ENCODE peak calls at places on chromosomes 13 and 19, in seven cellular contexts. N is HCT116, I is stomach, D is spleen, E is sigmoid colon, V is vagina, M is suprapubic skin. G is an unnamed sample.

GRCh38 chr19:18675779-18676178 is 7.7 kb upstream of the CRTC1 start:
- DNase-seq in E (no peak), N (peak), D (no peak), V (no peak), I (no peak), M (no peak), G (no peak)

GRCh38 chr13:19860884-19861655 is 2.4 kb downstream of the ZMYM5 start:
- DNase-seq in V (no peak), I (no peak), M (no peak), N (peak), D (peak), E (no peak), G (no peak)

GRCh38 chr13:23578411-23579071 is 8.3 kb downstream of the TNFRSF19 start:
- DNase-seq in D (peak), N (no peak), E (peak), I (peak), M (peak), V (no peak), G (peak)

GRCh38 chr13:91172160-91172559 is 175.3 kb upstream of the MIR17HG start:
- DNase-seq in M (no peak), I (no peak), E (no peak), D (no peak), N (no peak), V (no peak), G (no peak)

GRCh38 chr19:28213476-28214082 is 999.4 kb downstream of the UQCRFS1 start:
- DNase-seq in V (no peak), I (no peak), E (no peak), M (no peak), N (no peak), D (no peak), G (no peak)

GRCh38 chr13:25847145-25847544 is 204.7 kb downstream of the SHISA2 start:
- DNase-seq in I (no peak), N (no peak), D (no peak), V (no peak), M (no peak), E (no peak), G (no peak)

GRCh38 chr13:112733112-112733511 is 43.3 kb downstream of the ATP11A start:
- DNase-seq in E (no peak), N (no peak), V (no peak), D (peak), M (no peak), I (no peak), G (no peak)

GRCh38 chr13:95553271-95553588 is 710 bp downstream of the CLDN10 start:
- DNase-seq in I (no peak), D (no peak), V (no peak), E (no peak), M (no peak), N (no peak), G (no peak)

GRCh38 chr19:39497850-39498261 is 891 bp upstream of the DLL3 start:
- DNase-seq in M (no peak), V (no peak), D (no peak), E (no peak), N (no peak), I (no peak), G (no peak)

GRCh38 chr19:19259741-19260140 is 13.4 kb downstream of the TM6SF2 start:
- DNase-seq in N (peak), M (no peak), V (no peak), I (no peak), E (no peak), D (no peak), G (no peak)

GRCh38 chr19:17073869-17074627 is 1.2 kb downstream of the HAUS8 start:
- DNase-seq in D (peak), V (no peak), I (no peak), N (no peak), M (no peak), E (no peak), G (no peak)

GRCh38 chr13:75788494-75788991 is 152.4 kb downstream of the LMO7 start:
- DNase-seq in V (no peak), M (no peak), I (peak), N (no peak), D (no peak), E (no peak), G (no peak)

GRCh38 chr19:36030264-36031148 is 2.2 kb downstream of the CLIP3 start:
- DNase-seq in M (no peak), V (no peak), N (no peak), E (no peak), I (no peak), D (no peak), G (no peak)

GRCh38 chr13:50493683-50494082 is 349.8 kb downstream of the DLEU7 start:
- DNase-seq in D (no peak), E (no peak), V (no peak), N (no peak), M (no peak), I (no peak), G (no peak)

GRCh38 chr19:5115351-5115750 is 146.4 kb downstream of the KDM4B start:
- DNase-seq in N (no peak), E (no peak), V (no peak), D (no peak), M (no peak), I (no peak), G (no peak)

GRCh38 chr13:48096670-48097069 is 1.8 kb upstream of the MED4 start:
- DNase-seq in D (no peak), N (no peak), I (no peak), M (no peak), V (no peak), E (no peak), G (no peak)

GRCh38 chr13:65882810-65883209 is 1347.3 kb downstream of the PCDH9 start:
- DNase-seq in I (no peak), E (no peak), M (no peak), N (no peak), V (no peak), D (no peak), G (no peak)

GRCh38 chr13:28442872-28443271 is 52.1 kb downstream of the FLT1 start:
- DNase-seq in M (no peak), E (no peak), D (no peak), I (no peak), N (no peak), V (no peak), G (no peak)

GRCh38 chr13:90414691-90415596 is 932.5 kb upstream of the MIR17HG start:
- DNase-seq in N (peak), V (no peak), I (no peak), M (no peak), E (no peak), D (no peak), G (no peak)

GRCh38 chr13:36736119-36736726 is 62.4 kb downstream of the SERTM1 start:
- DNase-seq in M (no peak), E (peak), N (peak), I (peak), D (no peak), V (no peak), G (peak)

GRCh38 chr19:4556574-4557185 is 2.8 kb downstream of the SEMA6B start:
- DNase-seq in N (peak), D (no peak), V (no peak), M (no peak), I (no peak), E (no peak), G (no peak)

GRCh38 chr19:29001006-29001921 is 211.7 kb downstream of the UQCRFS1 start:
- DNase-seq in N (no peak), M (no peak), V (no peak), D (no peak), I (no peak), E (peak), G (no peak)

GRCh38 chr19:4523306-4524110 is 5.2 kb upstream of the PLIN4 start:
- DNase-seq in E (no peak), V (no peak), M (peak), I (peak), N (peak), D (peak), G (peak)

GRCh38 chr19:19595171-19595701 is 23.3 kb downstream of the PBX4 start:
- DNase-seq in V (no peak), I (peak), N (no peak), M (no peak), E (no peak), D (no peak), G (no peak)

GRCh38 chr13:23399254-23399796 is 34.2 kb downstream of the SACS start:
- DNase-seq in V (no peak), N (no peak), D (no peak), E (no peak), M (no peak), I (no peak), G (no peak)

GRCh38 chr13:41962994-41963393 is 2.1 kb upstream of the VWA8 start:
- DNase-seq in D (no peak), N (no peak), E (no peak), I (no peak), M (no peak), V (no peak), G (no peak)

GRCh38 chr13:52411629-52412028 is 5.7 kb upstream of the THSD1 start:
- DNase-seq in N (no peak), I (no peak), E (no peak), D (no peak), V (no peak), M (no peak), G (no peak)

GRCh38 chr19:51321799-51322198 is 10.4 kb downstream of the IGLON5 start:
- DNase-seq in D (peak), M (no peak), N (no peak), E (no peak), I (no peak), V (no peak), G (no peak)

GRCh38 chr19:45419396-45419795 is 4.3 kb downstream of the ERCC1 start:
- DNase-seq in I (no peak), E (no peak), M (no peak), D (peak), V (no peak), N (no peak), G (peak)

DNA sequence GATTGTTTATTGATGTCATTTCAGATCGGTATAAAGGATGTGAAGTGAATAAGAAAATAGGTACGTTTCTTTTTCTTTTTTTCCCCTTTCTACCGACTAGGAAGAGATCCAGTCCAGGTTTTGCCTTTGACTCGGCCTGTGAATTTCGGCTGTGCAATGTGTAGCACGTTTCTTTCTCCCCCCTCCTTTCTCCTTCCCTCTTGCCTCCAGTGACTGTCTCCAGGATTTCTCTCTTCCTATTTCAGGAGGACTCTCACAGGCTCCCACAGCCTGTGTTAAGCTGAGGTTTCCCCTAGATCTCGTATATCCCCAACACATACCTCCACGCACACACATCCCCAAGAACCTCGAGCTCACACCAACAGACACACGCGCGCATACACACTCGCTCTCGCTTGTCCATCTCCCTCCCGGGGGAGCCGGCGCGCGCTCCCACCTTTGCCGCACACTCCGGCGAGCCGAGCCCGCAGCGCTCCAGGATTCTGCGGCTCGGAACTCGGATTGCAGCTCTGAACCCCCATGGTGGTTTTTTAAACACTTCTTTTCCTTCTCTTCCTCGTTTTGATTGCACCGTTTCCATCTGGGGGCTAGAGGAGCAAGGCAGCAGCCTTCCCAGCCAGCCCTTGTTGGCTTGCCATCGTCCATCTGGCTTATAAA is at the start of gene GPC6:
- DNase-seq in N (no peak), M (no peak), V (no peak), E (peak), I (no peak), D (no peak), G (no peak)
- TF ChIP-seq POLR2AphosphoS5 in N (no peak), M (no peak), V (peak), E (no peak), I (no peak), D (no peak), G (no peak)

DNA sequence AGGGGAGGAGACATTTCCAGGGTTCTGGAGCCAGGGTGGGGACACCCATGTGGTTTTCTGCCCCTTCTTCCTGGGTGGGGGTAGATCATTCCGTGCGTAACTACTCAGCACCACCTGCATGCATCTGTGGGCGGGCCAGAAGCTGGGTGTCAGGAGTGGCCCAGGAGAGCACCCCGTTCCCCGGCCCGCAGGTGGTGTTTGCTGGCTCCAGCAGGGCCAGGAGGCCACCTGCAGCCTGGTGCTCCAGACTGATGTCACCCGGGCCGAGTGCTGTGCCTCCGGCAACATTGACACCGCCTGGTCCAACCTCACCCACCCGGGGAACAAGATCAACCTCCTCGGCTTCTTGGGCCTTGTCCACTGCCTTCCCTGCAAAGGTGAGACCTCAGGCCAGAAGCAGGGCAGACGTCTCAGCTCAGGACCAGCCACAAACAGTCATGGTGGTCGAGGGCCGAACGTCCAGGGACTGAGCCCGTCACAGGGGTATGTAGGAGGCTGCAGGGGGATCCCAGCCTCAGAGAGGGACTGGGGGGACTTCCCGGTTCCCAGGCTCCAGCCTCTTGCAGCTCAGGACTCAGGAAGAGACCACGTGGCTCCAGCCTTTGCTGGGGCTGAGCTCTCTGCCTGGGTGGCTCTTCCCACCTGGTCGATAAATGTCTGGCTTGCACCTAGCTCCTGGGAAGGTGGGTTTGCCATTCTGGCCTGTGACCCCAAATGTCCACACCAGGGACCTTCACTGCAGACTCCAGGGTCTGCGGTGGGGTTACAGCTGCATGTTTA is 1.6 kb downstream of the FSTL3 start:
- DNase-seq in M (no peak), D (no peak), V (no peak), N (no peak), I (no peak), E (no peak), G (no peak)
- TF ChIP-seq POLR2AphosphoS5 in M (no peak), D (no peak), V (no peak), N (peak), I (no peak), E (no peak), G (no peak)

GRCh38 chr19:7535993-7536685 is 622 bp downstream of the PNPLA6 start:
- DNase-seq in N (no peak), V (no peak), D (no peak), I (no peak), M (no peak), E (no peak), G (no peak)

GRCh38 chr19:7534531-7534980 is 961 bp upstream of the PNPLA6 start:
- DNase-seq in M (no peak), D (no peak), V (no peak), N (no peak), I (peak), E (peak), G (no peak)

GRCh38 chr19:7533281-7533819 is 2.2 kb upstream of the PNPLA6 start:
- DNase-seq in I (peak), D (peak), E (peak), N (no peak), V (no peak), M (no peak), G (no peak)

GRCh38 chr19:7533925-7534480 is 1.5 kb upstream of the PNPLA6 start:
- DNase-seq in M (peak), I (peak), N (peak), D (peak), E (peak), V (no peak), G (peak)

DNA sequence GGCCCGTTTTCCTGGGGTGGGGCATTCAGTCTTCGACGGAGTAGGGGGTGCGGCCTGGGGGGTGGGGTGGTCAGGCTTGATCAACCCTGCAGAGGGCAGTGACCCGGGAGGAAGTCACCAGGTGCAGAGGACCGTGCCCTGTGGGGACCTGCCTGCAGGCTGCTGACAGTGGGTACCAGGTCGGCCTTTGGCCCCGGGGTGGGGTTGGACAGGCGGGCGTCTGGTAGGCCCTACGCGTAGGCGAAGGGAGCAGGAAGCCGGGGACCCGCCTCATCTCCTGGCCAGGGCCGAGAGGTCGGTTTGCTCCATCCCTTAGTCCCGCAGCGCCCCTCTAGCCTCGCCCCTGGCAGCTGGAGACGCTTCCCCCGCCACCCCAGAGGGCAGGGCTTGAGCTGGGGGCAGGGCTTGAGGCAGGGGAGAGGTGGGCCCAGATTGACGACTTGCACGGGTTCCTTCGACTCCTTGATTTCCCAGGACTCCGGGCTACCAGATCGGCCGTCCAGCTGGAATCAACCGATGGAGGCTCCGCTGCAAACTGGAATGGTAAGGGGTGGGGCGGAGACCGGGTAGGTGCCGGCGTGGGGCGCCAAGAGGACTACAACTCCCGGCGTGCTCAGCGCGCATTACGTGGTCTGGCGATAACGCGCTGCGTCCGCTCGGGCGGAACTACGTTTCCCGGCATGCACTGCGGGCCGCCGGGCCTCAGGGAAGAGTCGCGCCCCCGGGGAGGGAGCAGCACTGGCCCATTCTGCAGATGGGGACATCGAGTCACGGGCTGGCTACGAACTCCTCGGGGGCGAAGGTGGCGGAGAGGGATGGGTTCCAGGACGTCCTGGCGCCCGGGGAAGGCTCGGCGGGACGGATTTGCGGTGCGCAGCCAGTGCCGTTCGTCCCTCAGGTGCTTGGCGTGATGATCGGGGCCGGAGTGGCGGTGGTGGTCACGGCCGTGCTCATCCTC is at the start of gene PNPLA6:
- DNase-seq in N (peak), V (no peak), M (peak), I (peak), E (peak), D (peak), G (peak)
- TF ChIP-seq POLR2AphosphoS5 in N (peak), V (peak), M (no peak), I (peak), E (peak), D (peak), G (peak)

GRCh38 chr13:110575322-110576069 is 14.0 kb upstream of the RAB20 start:
- DNase-seq in M (no peak), D (peak), E (no peak), N (no peak), I (peak), V (no peak), G (peak)
- TF ChIP-seq POLR2AphosphoS5 in M (no peak), D (no peak), E (no peak), N (no peak), I (no peak), V (no peak), G (peak)